ENCODE peak calls at places on chromosomes 13 and 19, in five cellular contexts. Z is prostate gland; C is T-helper 1 cell; L is stimulated activated effector memory CD8-positive, alpha-beta T cell treated with anti-CD3 and anti-CD28 coated beads, Interleukin-12 subunit alpha, Interleukin-12 subunit beta, amount 100 ng/mL, for 72 hours; H is fibroblast of lung. S is an unnamed sample.

GRCh38 chr19:57436392-57436791 is 1.3 kb downstream of the ZNF749 start:
- DNase-seq in Z (no peak), C (no peak), L (no peak), H (no peak), S (no peak)

GRCh38 chr13:84896128-84896527 is 903.1 kb downstream of the SLITRK6 start:
- DNase-seq in Z (no peak), C (no peak), L (no peak), H (peak), S (no peak)

GRCh38 chr13:112434032-112434431 is 57.9 kb downstream of the SPACA7 start:
- DNase-seq in Z (no peak), C (no peak), L (no peak), H (no peak), S (no peak)

GRCh38 chr19:29119582-29119981 is 93.4 kb downstream of the UQCRFS1 start:
- DNase-seq in Z (no peak), C (no peak), L (no peak), H (no peak), S (no peak)

GRCh38 chr13:50156722-50157121 is 141.5 kb downstream of the KCNRG start:
- DNase-seq in Z (no peak), C (no peak), L (no peak), H (no peak), S (no peak)

GRCh38 chr19:6587998-6588507 is 2.9 kb downstream of the CD70 start:
- DNase-seq in Z (no peak), C (no peak), L (no peak), H (no peak), S (no peak)

GRCh38 chr19:12140545-12141404 is 625 bp upstream of the ZNF20 start:
- DNase-seq in Z (peak), C (peak), L (peak), H (peak), S (peak)

GRCh38 chr13:111363591-111363990 is 43.1 kb downstream of the TEX29 start:
- DNase-seq in Z (no peak), C (no peak), L (no peak), H (no peak), S (no peak)

GRCh38 chr19:41528106-41528505 is 47.9 kb upstream of the CEACAM21 start:
- DNase-seq in Z (no peak), C (no peak), L (no peak), H (peak), S (no peak)

GRCh38 chr19:812819-813358 is 8.9 kb downstream of the PLPPR3 start:
- DNase-seq in Z (no peak), C (no peak), L (no peak), H (no peak), S (no peak)

GRCh38 chr13:110388141-110388943 is 81.3 kb downstream of the COL4A2 start:
- DNase-seq in Z (peak), C (no peak), L (no peak), H (peak), S (no peak)

GRCh38 chr19:5155586-5156210 is 184.9 kb downstream of the PTPRS start:
- DNase-seq in Z (no peak), C (no peak), L (no peak), H (no peak), S (no peak)

GRCh38 chr13:101424381-101425155 is 8.3 kb upstream of the NALCN start:
- DNase-seq in Z (no peak), C (no peak), L (no peak), H (peak), S (no peak)

GRCh38 chr19:9219489-9219888 is at the start of gene OR7D4:
- DNase-seq in Z (no peak), C (no peak), L (no peak), H (no peak), S (no peak)

GRCh38 chr19:55299991-55300390 is 16.2 kb downstream of the BRSK1 start:
- DNase-seq in Z (no peak), C (no peak), L (no peak), H (no peak), S (no peak)

GRCh38 chr13:98691360-98691759 is 61.1 kb downstream of the SLC15A1 start:
- DNase-seq in Z (no peak), C (no peak), L (no peak), H (no peak), S (no peak)

GRCh38 chr19:2722541-2723344 is 1.6 kb upstream of the DIRAS1 start:
- DNase-seq in Z (no peak), C (no peak), L (no peak), H (peak), S (peak)

GRCh38 chr13:43127103-43127817 is 103.9 kb downstream of the DNAJC15 start:
- DNase-seq in Z (no peak), C (no peak), L (no peak), H (no peak), S (no peak)

GRCh38 chr19:50300814-50301606 is 28.2 kb downstream of the KCNC3 start:
- DNase-seq in Z (peak), C (no peak), L (no peak), H (peak), S (no peak)

GRCh38 chr19:35500611-35501010 is 10.3 kb upstream of the KRTDAP start:
- DNase-seq in Z (no peak), C (no peak), L (no peak), H (no peak), S (no peak)

GRCh38 chr13:64930636-64931035 is 2299.5 kb downstream of the PCDH9 start:
- DNase-seq in Z (no peak), C (no peak), L (no peak), H (no peak), S (no peak)

GRCh38 chr13:103469771-103470170 is 403.6 kb upstream of the SLC10A2 start:
- DNase-seq in Z (no peak), C (no peak), L (no peak), H (no peak), S (no peak)

GRCh38 chr19:48724796-48725753 is 5.5 kb upstream of the MAMSTR start:
- DNase-seq in Z (no peak), C (no peak), L (no peak), H (peak), S (peak)

GRCh38 chr13:114064516-114065140 is 67.8 kb downstream of the RASA3 start:
- DNase-seq in Z (peak), C (no peak), L (no peak), H (peak), S (no peak)

GRCh38 chr13:97417698-97418097 is 16.3 kb upstream of the RAP2A start:
- DNase-seq in Z (no peak), C (no peak), L (no peak), H (no peak), S (no peak)

GRCh38 chr19:24033308-24033961 is 53.6 kb upstream of the ZNF254 start:
- DNase-seq in Z (peak), C (peak), L (peak), H (peak), S (peak)

GRCh38 chr13:53141336-53141735 is 112.7 kb downstream of the OLFM4 start:
- DNase-seq in Z (no peak), C (no peak), L (no peak), H (no peak), S (no peak)

GRCh38 chr13:41458187-41458938 is 1.0 kb downstream of the RGCC start:
- DNase-seq in Z (peak), C (no peak), L (peak), H (peak), S (no peak)

GRCh38 chr13:102041544-102041943 is 360.3 kb downstream of the FGF14 start:
- DNase-seq in Z (no peak), C (no peak), L (no peak), H (no peak), S (no peak)

GRCh38 chr19:49468746-49469447 is 5.1 kb upstream of the FLT3LG start:
- DNase-seq in Z (peak), C (peak), L (peak), H (peak), S (no peak)

GRCh38 chr19:4575978-4576933 is 16.8 kb upstream of the SEMA6B start:
- DNase-seq in Z (peak), C (peak), L (peak), H (peak), S (no peak)

GRCh38 chr13:101955764-101956163 is 446.1 kb downstream of the FGF14 start:
- DNase-seq in Z (no peak), C (no peak), L (no peak), H (no peak), S (no peak)

GRCh38 chr13:97194473-97194872 is 27.7 kb upstream of the MBNL2 start:
- DNase-seq in Z (no peak), C (no peak), L (no peak), H (peak), S (peak)

GRCh38 chr19:4539697-4540581 is at the start of gene LRG1:
- DNase-seq in Z (peak), C (no peak), L (no peak), H (no peak), S (no peak)